ENCODE peak calls at places on chromosomes 5 and 9, in five cellular contexts. Q is K562, W is HepG2, Z is upper lobe of left lung, Y is GM12878. X is an unnamed sample.
A peak's percentile ranks its signal among the peaks of the same experiment; 100 is the strongest.

GRCh38 chr5:57750282-57750681 is 267.7 kb upstream of the ACTBL2 start:
- ATAC-seq in Z (no peak), W (no peak), Y (no peak), Q (no peak), X (no peak)

GRCh38 chr5:81420039-81420667 is 26.2 kb upstream of the ACOT12 start:
- ATAC-seq in Q (peak; percentile 85), W (no peak), Y (no peak), Z (peak; percentile 71), X (no peak)

GRCh38 chr5:149550608-149551226 is 522 bp downstream of the CSNK1A1 start:
- ATAC-seq in W (peak; percentile 2), Z (peak; percentile 31), Q (peak; percentile 29), Y (peak; percentile 29), X (no peak)

GRCh38 chr5:34731435-34732232 is 75.5 kb downstream of the RAI14 start:
- ATAC-seq in Y (no peak), W (peak; percentile 92), Z (no peak), Q (peak; percentile 94), X (no peak)

GRCh38 chr9:27765266-27765665 is 192.0 kb upstream of the C9orf72 start:
- ATAC-seq in W (no peak), Z (no peak), Y (no peak), Q (no peak), X (no peak)

GRCh38 chr5:144102361-144102760 is 68.1 kb downstream of the YIPF5 start:
- ATAC-seq in Y (no peak), Q (no peak), Z (no peak), W (no peak), X (no peak)

GRCh38 chr5:100780376-100780870 is 122.7 kb downstream of the ST8SIA4 start:
- ATAC-seq in Y (peak; percentile 78), Q (no peak), Z (peak; percentile 68), W (no peak), X (peak; percentile 53)

GRCh38 chr9:97535771-97536170 is 34.3 kb downstream of the TMOD1 start:
- ATAC-seq in Y (no peak), Z (no peak), Q (no peak), W (no peak), X (peak; percentile 46)

GRCh38 chr5:14560091-14560595 is 21.4 kb upstream of the OTULINL start:
- ATAC-seq in Y (peak; percentile 35), W (no peak), Z (peak; percentile 46), Q (no peak), X (no peak)

GRCh38 chr5:71972777-71973473 is 134.3 kb upstream of the MAP1B start:
- ATAC-seq in Q (no peak), Y (no peak), Z (peak; percentile 12), W (peak; percentile 99), X (no peak)

GRCh38 chr5:37495210-37495609 is 116.1 kb downstream of the WDR70 start:
- ATAC-seq in Z (no peak), Y (no peak), Q (peak; percentile 43), W (no peak), X (no peak)

GRCh38 chr5:1423901-1424603 is 21.2 kb downstream of the SLC6A3 start:
- ATAC-seq in Z (no peak), W (peak; percentile 75), Q (no peak), Y (no peak), X (no peak)

DNA sequence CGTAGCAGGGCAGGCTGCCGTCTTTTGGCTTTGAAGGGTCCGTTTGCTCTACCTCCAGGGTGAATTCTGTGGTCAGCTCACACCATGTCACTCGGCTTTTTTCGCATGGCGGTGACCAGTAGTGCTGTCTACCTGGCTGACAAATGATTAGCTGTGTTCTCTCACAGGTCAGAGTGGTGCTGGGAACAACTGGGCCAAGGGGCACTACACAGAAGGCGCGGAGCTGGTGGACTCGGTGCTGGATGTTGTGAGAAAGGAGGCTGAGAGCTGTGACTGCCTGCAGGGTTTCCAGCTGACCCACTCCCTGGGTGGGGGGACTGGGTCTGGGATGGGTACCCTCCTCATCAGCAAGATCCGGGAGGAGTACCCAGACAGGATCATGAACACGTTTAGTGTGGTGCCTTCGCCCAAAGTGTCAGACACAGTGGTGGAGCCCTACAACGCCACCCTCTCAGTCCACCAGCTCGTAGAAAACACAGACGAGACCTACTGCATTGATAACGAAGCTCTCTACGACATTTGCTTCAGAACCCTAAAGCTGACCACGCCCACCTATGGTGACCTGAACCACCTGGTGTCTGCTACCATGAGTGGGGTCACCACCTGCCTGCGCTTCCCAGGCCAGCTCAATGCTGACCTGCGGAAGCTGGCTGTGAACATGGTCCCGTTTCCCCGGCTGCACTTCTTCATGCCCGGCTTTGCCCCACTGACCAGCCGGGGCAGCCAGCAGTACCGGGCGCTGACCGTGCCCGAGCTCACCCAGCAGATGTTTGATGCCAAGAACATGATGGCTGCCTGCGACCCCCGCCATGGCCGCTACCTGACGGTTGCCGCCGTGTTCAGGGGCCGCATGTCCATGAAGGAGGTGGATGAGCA is 1.5 kb downstream of the TUBB4B start:
- ATAC-seq in W (no peak), Y (no peak), Z (no peak), Q (no peak), X (no peak)
- TF ChIP-seq POLR2AphosphoS5 in W (no peak), Y (no peak), Z (no peak), Q (peak; percentile 47), X (no peak)

GRCh38 chr5:3307982-3308621 is 287.5 kb upstream of the IRX1 start:
- ATAC-seq in Q (no peak), W (no peak), Y (no peak), Z (no peak), X (no peak)
- H3K9me3 ChIP-seq in Q (no peaks in the 10 kb centered on the region), W (peaks cover 20% of the 10 kb centered on the region), Y (no peaks in the 10 kb centered on the region), Z (no peaks in the 10 kb centered on the region), X (no peaks in the 10 kb centered on the region)

DNA sequence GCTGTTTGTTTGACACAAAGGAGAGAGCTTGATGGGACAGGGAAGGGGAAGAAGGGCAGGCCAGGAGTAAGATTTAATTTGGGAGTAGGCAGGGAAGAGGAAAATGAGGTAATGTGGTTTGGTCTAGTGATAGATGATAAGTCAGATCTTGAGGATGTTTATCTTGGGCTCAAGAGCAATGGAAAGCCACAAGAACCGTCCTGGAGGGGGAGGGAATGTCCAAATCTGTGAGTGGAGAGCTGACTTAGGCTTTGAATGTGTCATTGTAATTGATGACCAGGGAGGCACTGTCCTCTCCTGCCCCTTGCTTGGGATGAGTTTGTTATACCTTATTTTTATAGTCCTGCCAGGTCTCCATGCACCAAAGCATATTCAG is 37.5 kb downstream of the MAMDC2 start:
- ATAC-seq in Y (no peak), W (no peak), Q (no peak), Z (peak; percentile 85), X (peak; percentile 61)
- TF ChIP-seq EP300 in Y (no peak), W (no peak), Q (no peak), Z (no peak), X (no peak)

GRCh38 chr5:41924872-41925554 is at the start of gene FBXO4:
- ATAC-seq in Q (peak; percentile 97), Y (peak; percentile 96), W (peak; percentile 98), Z (peak; percentile 99), X (peak; percentile 96)
- TF ChIP-seq POLR2AphosphoS5 in Q (peak; percentile 92), Y (peak; percentile 91), W (peak; percentile 75), Z (peak; percentile 69), X (peak; percentile 92)

GRCh38 chr5:179120421-179120861 is 60.3 kb downstream of the ZNF354C start:
- ATAC-seq in Q (no peak), Z (no peak), Y (no peak), W (no peak), X (no peak)

GRCh38 chr5:179121667-179122111 is 61.5 kb downstream of the ZNF354C start:
- ATAC-seq in Y (no peak), Q (no peak), Z (no peak), W (no peak), X (no peak)

GRCh38 chr5:179122411-179123108 is 62.4 kb downstream of the ZNF354C start:
- ATAC-seq in Z (no peak), Y (no peak), Q (no peak), W (no peak), X (no peak)

GRCh38 chr5:179119415-179120170 is 59.4 kb downstream of the ZNF354C start:
- ATAC-seq in Z (no peak), W (no peak), Y (no peak), Q (no peak), X (no peak)

GRCh38 chr5:179120951-179121666 is 60.9 kb downstream of the ZNF354C start:
- ATAC-seq in W (no peak), Y (no peak), Z (no peak), Q (no peak), X (no peak)
- H3K9me3 ChIP-seq in W (no peaks in the 10 kb centered on the region), Y (peaks cover 1% of the 10 kb centered on the region), Z (no peaks in the 10 kb centered on the region), Q (no peaks in the 10 kb centered on the region), X (peaks cover 40% of the 10 kb centered on the region)

DNA sequence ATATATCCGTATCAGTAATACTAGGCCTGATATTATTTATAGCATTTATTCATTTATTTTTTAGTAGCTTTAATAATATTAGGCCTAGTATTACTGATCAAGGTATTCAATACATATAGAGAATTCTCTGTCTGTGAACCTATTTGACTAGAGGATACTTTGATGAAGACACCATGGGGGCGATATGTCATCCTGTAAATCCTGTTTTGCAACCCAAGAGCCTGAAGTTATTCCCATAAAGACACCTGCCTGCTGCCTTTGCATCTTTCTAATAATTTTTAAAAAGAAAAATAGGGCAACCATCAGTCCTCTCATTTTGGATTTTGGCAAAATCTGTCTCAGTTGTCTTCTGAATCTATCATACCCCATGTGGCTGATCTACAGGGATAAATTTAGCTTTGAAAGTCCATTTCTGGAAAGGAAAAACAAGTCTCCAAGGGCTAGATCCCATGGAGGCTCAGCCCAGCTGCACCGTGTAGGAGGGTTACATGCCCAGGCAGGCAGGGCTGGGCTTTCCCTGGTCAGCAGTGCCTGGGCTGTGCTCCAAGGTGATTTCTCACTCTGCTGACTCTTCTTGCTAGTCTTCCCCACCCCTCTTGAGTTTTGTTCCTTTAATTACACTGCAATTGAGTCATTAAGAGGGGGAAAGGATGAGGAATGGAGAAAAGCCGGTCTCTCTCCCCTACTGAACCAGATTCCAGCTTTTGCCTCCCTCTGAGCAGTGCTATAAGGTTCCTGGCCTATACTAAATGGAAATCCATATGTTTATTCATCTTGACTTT is 169.0 kb downstream of the TRIM32 start:
- ATAC-seq in Z (peak; percentile 50), W (no peak), Q (no peak), Y (peak; percentile 84), X (no peak)
- TF ChIP-seq EP300 in Z (no peak), W (no peak), Q (no peak), Y (no peak), X (no peak)

GRCh38 chr9:503881-504852 is 289.5 kb downstream of the DOCK8 start:
- ATAC-seq in Q (peak; percentile 95), W (peak; percentile 92), Z (peak; percentile 90), Y (peak; percentile 96), X (peak; percentile 89)
- TF ChIP-seq POLR2AphosphoS5 in Q (no peak), W (no peak), Z (no peak), Y (no peak), X (no peak)

DNA sequence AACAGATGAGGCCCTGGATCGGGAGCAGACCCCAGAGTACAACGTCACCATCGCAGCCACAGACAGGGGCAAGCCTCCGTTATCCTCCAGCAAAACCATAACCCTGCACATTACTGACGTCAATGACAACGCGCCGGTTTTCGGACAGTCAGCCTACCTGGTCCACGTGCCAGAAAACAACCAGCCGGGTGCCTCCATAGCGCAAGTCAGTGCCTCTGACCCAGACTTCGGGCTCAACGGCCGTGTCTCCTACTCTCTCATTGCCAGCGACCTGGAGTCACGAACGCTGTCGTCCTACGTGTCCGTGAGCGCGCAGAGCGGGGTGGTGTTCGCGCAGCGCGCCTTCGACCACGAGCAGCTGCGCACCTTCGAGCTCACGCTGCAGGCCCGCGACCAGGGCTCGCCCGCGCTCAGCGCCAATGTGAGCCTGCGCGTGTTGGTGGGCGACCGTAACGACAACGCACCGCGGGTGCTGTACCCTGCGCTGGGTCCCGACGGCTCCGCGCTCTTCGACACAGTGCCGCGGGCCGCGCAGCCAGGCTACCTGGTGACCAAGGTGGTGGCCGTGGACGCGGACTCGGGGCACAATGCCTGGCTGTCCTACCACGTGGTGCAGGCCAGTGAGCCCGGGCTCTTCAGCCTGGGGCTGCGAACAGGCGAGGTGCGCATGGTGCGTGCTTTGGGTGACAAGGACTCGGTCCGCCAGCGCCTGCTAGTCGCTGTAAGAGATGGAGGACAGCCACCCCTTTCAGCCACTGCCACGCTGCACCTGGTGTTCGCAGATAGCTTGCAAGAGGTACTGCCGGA is 1.6 kb upstream of the PCDHGA11 start:
- ATAC-seq in Y (no peak), W (no peak), Z (no peak), Q (no peak), X (no peak)
- H3K9me3 ChIP-seq in Y (peaks cover 15% of the 10 kb centered on the region), W (peaks cover 30% of the 10 kb centered on the region), Z (peaks cover 59% of the 10 kb centered on the region), Q (peaks cover 1% of the 10 kb centered on the region), X (peaks cover 12% of the 10 kb centered on the region)